ENCODE peak calls at places on chromosomes 12 and 14, in ten cellular contexts. C is ascending aorta; T is mucosa of gallbladder; U is lower leg skin; J is lower lobe of right lung; N is RPMI7951; A is left cardiac atrium; P is AG09309; R is stimulated activated CD4-positive, alpha-beta T cell treated with anti-CD3 and anti-CD28 coated beads, Interleukin-12 subunit alpha, Interleukin-12 subunit beta, amount 100 ng/mL, for 4 hours; V is CD8-positive, alpha-beta T cell. Z is an unnamed sample.

GRCh38 chr12:30013051-30013450 is 229.3 kb upstream of the TMTC1 start:
- DNase-seq in R (no peak), V (no peak), C (no peak), N (no peak), J (no peak), A (no peak), P (no peak), U (no peak), T (no peak), Z (no peak)

GRCh38 chr14:79337761-79338160 is 873.5 kb downstream of the DIO2 start:
- DNase-seq in N (no peak), V (no peak), R (no peak), A (no peak), J (no peak), U (no peak), P (no peak), C (no peak), T (no peak), Z (no peak)

GRCh38 chr12:110741795-110742717 is 635 bp downstream of the PPP1CC start:
- DNase-seq in P (no peak), A (no peak), V (no peak), T (no peak), C (peak; percentile 52), N (peak; percentile 18), R (peak; percentile 25), J (peak; percentile 56), U (no peak), Z (peak; percentile 37)

GRCh38 chr12:3130053-3130805 is 53.0 kb downstream of the TSPAN9 start:
- DNase-seq in A (no peak), V (no peak), P (no peak), J (no peak), C (no peak), N (no peak), U (peak; percentile 88), T (no peak), R (no peak), Z (peak; percentile 57)

GRCh38 chr12:6868211-6869048 is 1.1 kb downstream of the TPI1 start:
- DNase-seq in V (no peak), U (no peak), J (no peak), A (no peak), T (no peak), N (no peak), R (no peak), C (no peak), P (no peak), Z (no peak)

GRCh38 chr12:1574863-1575254 is 19.5 kb downstream of the FBXL14 start:
- DNase-seq in A (no peak), J (no peak), U (no peak), R (no peak), C (no peak), P (no peak), T (no peak), V (no peak), N (no peak), Z (no peak)

GRCh38 chr12:94187351-94187750 is 39.0 kb downstream of the PLXNC1 start:
- DNase-seq in U (no peak), V (no peak), A (no peak), P (no peak), T (no peak), R (no peak), J (no peak), N (no peak), C (no peak), Z (no peak)

GRCh38 chr12:113259499-113259953 is 38.3 kb downstream of the TPCN1 start:
- DNase-seq in C (peak; percentile 81), A (peak; percentile 81), P (no peak), N (peak; percentile 74), J (peak; percentile 63), U (peak; percentile 97), T (peak; percentile 72), R (no peak), V (no peak), Z (peak; percentile 91)

GRCh38 chr12:1926274-1926673 is 7.8 kb upstream of the CACNA2D4 start:
- DNase-seq in A (no peak), R (no peak), J (no peak), N (no peak), T (no peak), C (no peak), U (peak; percentile 52), P (no peak), V (no peak), Z (peak; percentile 78)

GRCh38 chr14:51845811-51846210 is 14.6 kb upstream of the GNG2 start:
- DNase-seq in N (no peak), R (no peak), P (no peak), V (no peak), U (no peak), T (no peak), A (no peak), J (no peak), C (no peak), Z (no peak)

GRCh38 chr14:99497894-99498293 is 16.7 kb downstream of the CCNK start:
- DNase-seq in T (no peak), R (no peak), N (no peak), U (no peak), P (no peak), A (no peak), C (no peak), V (no peak), J (no peak), Z (no peak)

GRCh38 chr12:124567673-124568373 is 411 bp upstream of the NCOR2 start:
- DNase-seq in T (peak; percentile 92), C (peak; percentile 96), V (peak; percentile 81), J (peak; percentile 97), P (peak; percentile 85), A (peak; percentile 96), U (peak; percentile 98), N (peak; percentile 95), R (peak; percentile 76), Z (peak; percentile 96)

GRCh38 chr12:106602071-106602470 is 19.3 kb downstream of the RFX4 start:
- DNase-seq in V (no peak), J (no peak), N (no peak), P (no peak), U (no peak), C (no peak), T (no peak), R (no peak), A (no peak), Z (no peak)

GRCh38 chr12:75489613-75490210 is 9.2 kb downstream of the GLIPR1 start:
- DNase-seq in N (peak; percentile 47), J (no peak), R (no peak), P (no peak), T (no peak), V (no peak), C (no peak), A (no peak), U (no peak), Z (no peak)

GRCh38 chr14:95561001-95561412 is 26.2 kb downstream of the GLRX5 start:
- DNase-seq in C (peak; percentile 89), R (peak; percentile 89), A (peak; percentile 82), U (peak; percentile 96), N (peak; percentile 72), J (peak; percentile 88), P (peak; percentile 38), T (peak; percentile 85), V (peak; percentile 73), Z (peak; percentile 85)

GRCh38 chr14:102993523-102993922 is 63.8 kb downstream of the CDC42BPB start:
- DNase-seq in J (no peak), R (no peak), N (peak; percentile 18), T (peak; percentile 48), U (no peak), V (no peak), C (no peak), P (peak; percentile 27), A (no peak), Z (no peak)

GRCh38 chr12:131758016-131758739 is 47.3 kb downstream of the SFSWAP start:
- DNase-seq in J (no peak), U (peak; percentile 72), A (no peak), V (no peak), P (no peak), R (no peak), N (no peak), C (no peak), T (no peak), Z (no peak)

GRCh38 chr14:99427632-99428315 is 52.9 kb downstream of the SETD3 start:
- DNase-seq in P (no peak), R (no peak), J (no peak), U (no peak), T (no peak), C (no peak), V (no peak), A (no peak), N (peak; percentile 90), Z (no peak)

GRCh38 chr14:55734731-55735130 is 154.7 kb downstream of the KTN1 start:
- DNase-seq in A (no peak), R (no peak), T (no peak), N (no peak), U (no peak), V (no peak), C (no peak), P (no peak), J (no peak), Z (no peak)

GRCh38 chr12:52254965-52255751 is 19.3 kb upstream of the KRT86 start:
- DNase-seq in T (no peak), A (no peak), J (peak; percentile 21), U (peak; percentile 40), N (no peak), P (no peak), V (no peak), R (no peak), C (no peak), Z (no peak)

GRCh38 chr14:104150201-104151027 is 12.0 kb downstream of the KIF26A start:
- DNase-seq in R (no peak), A (no peak), P (no peak), N (no peak), U (no peak), T (peak; percentile 24), J (no peak), V (peak; percentile 4), C (no peak), Z (no peak)

GRCh38 chr12:85130631-85131030 is 94.5 kb downstream of the LRRIQ1 start:
- DNase-seq in R (no peak), C (no peak), U (no peak), A (no peak), J (no peak), V (no peak), T (no peak), P (no peak), N (no peak), Z (no peak)

GRCh38 chr14:69079188-69079742 is 73.7 kb downstream of the DCAF5 start:
- DNase-seq in T (no peak), N (peak; percentile 67), A (no peak), R (no peak), U (no peak), V (no peak), C (no peak), P (no peak), J (no peak), Z (no peak)

GRCh38 chr14:100982356-100982755 is 78.8 kb upstream of the RTL1 start:
- DNase-seq in U (no peak), N (peak; percentile 3), T (no peak), J (no peak), V (no peak), P (no peak), R (no peak), A (no peak), C (no peak), Z (no peak)